ENCODE peak calls at places on chromosomes 1 and 21, in nine cellular contexts. One of them, this sample, is unnamed.

GRCh38 chr21:42570841-42571387 is 57.3 kb downstream of the SLC37A1 start:
- DNase-seq in GM04503: no peak
- DNase-seq in stimulated activated CD8-positive, alpha-beta memory T cell treated with anti-CD3 and anti-CD28 coated beads, Interleukin-2, amount 100 ng/mL, for 1 hour: no peak
- DNase-seq in activated naive CD8-positive, alpha-beta T cell treated with anti-CD3 and anti-CD28 coated beads, Interleukin-2, amount 50 U/mL, for 24 hours: no peak
- DNase-seq in endothelial cell: peak; percentile 25
- DNase-seq in pancreas: peak; percentile 47
- DNase-seq in fibroblast of lung: no peak
- DNase-seq in tibial artery: peak; percentile 60
- DNase-seq in effector memory CD4-positive, alpha-beta T cell: no peak
- DNase-seq in this sample: no peak

GRCh38 chr1:203463469-203464062 is 12.0 kb upstream of the PRELP start:
- DNase-seq in fibroblast of lung: peak; percentile 60
- DNase-seq in tibial artery: peak; percentile 84
- DNase-seq in stimulated activated CD8-positive, alpha-beta memory T cell treated with anti-CD3 and anti-CD28 coated beads, Interleukin-2, amount 100 ng/mL, for 1 hour: no peak
- DNase-seq in endothelial cell: no peak
- DNase-seq in effector memory CD4-positive, alpha-beta T cell: no peak
- DNase-seq in pancreas: no peak
- DNase-seq in activated naive CD8-positive, alpha-beta T cell treated with anti-CD3 and anti-CD28 coated beads, Interleukin-2, amount 50 U/mL, for 24 hours: no peak
- DNase-seq in GM04503: no peak
- DNase-seq in this sample: peak; percentile 25

GRCh38 chr1:184905601-184906322 is 68.5 kb downstream of the NIBAN1 start:
- DNase-seq in GM04503: no peak
- DNase-seq in pancreas: no peak
- DNase-seq in activated naive CD8-positive, alpha-beta T cell treated with anti-CD3 and anti-CD28 coated beads, Interleukin-2, amount 50 U/mL, for 24 hours: no peak
- DNase-seq in endothelial cell: no peak
- DNase-seq in fibroblast of lung: no peak
- DNase-seq in effector memory CD4-positive, alpha-beta T cell: no peak
- DNase-seq in stimulated activated CD8-positive, alpha-beta memory T cell treated with anti-CD3 and anti-CD28 coated beads, Interleukin-2, amount 100 ng/mL, for 1 hour: no peak
- DNase-seq in tibial artery: no peak
- DNase-seq in this sample: no peak

GRCh38 chr1:43258370-43258769 is 11.4 kb upstream of the TMEM125 start:
- DNase-seq in tibial artery: no peak
- DNase-seq in fibroblast of lung: no peak
- DNase-seq in pancreas: no peak
- DNase-seq in stimulated activated CD8-positive, alpha-beta memory T cell treated with anti-CD3 and anti-CD28 coated beads, Interleukin-2, amount 100 ng/mL, for 1 hour: no peak
- DNase-seq in activated naive CD8-positive, alpha-beta T cell treated with anti-CD3 and anti-CD28 coated beads, Interleukin-2, amount 50 U/mL, for 24 hours: no peak
- DNase-seq in endothelial cell: no peak
- DNase-seq in effector memory CD4-positive, alpha-beta T cell: no peak
- DNase-seq in GM04503: no peak
- DNase-seq in this sample: no peak

GRCh38 chr1:50369830-50370229 is 53.4 kb downstream of the DMRTA2 start:
- DNase-seq in endothelial cell: peak; percentile 23
- DNase-seq in stimulated activated CD8-positive, alpha-beta memory T cell treated with anti-CD3 and anti-CD28 coated beads, Interleukin-2, amount 100 ng/mL, for 1 hour: no peak
- DNase-seq in pancreas: no peak
- DNase-seq in GM04503: no peak
- DNase-seq in activated naive CD8-positive, alpha-beta T cell treated with anti-CD3 and anti-CD28 coated beads, Interleukin-2, amount 50 U/mL, for 24 hours: no peak
- DNase-seq in tibial artery: no peak
- DNase-seq in effector memory CD4-positive, alpha-beta T cell: no peak
- DNase-seq in fibroblast of lung: no peak
- DNase-seq in this sample: no peak

GRCh38 chr1:113879459-113880038 is 7.8 kb downstream of the BCL2L15 start:
- DNase-seq in pancreas: no peak
- DNase-seq in fibroblast of lung: peak; percentile 42
- DNase-seq in tibial artery: no peak
- DNase-seq in effector memory CD4-positive, alpha-beta T cell: no peak
- DNase-seq in stimulated activated CD8-positive, alpha-beta memory T cell treated with anti-CD3 and anti-CD28 coated beads, Interleukin-2, amount 100 ng/mL, for 1 hour: no peak
- DNase-seq in activated naive CD8-positive, alpha-beta T cell treated with anti-CD3 and anti-CD28 coated beads, Interleukin-2, amount 50 U/mL, for 24 hours: no peak
- DNase-seq in GM04503: no peak
- DNase-seq in endothelial cell: no peak
- DNase-seq in this sample: no peak

GRCh38 chr1:201542166-201543045 is 3.5 kb downstream of the NAV1 start:
- DNase-seq in fibroblast of lung: peak; percentile 75
- DNase-seq in tibial artery: no peak
- DNase-seq in effector memory CD4-positive, alpha-beta T cell: no peak
- DNase-seq in stimulated activated CD8-positive, alpha-beta memory T cell treated with anti-CD3 and anti-CD28 coated beads, Interleukin-2, amount 100 ng/mL, for 1 hour: no peak
- DNase-seq in pancreas: no peak
- DNase-seq in activated naive CD8-positive, alpha-beta T cell treated with anti-CD3 and anti-CD28 coated beads, Interleukin-2, amount 50 U/mL, for 24 hours: no peak
- DNase-seq in GM04503: no peak
- DNase-seq in endothelial cell: no peak
- DNase-seq in this sample: no peak

GRCh38 chr1:67355745-67356424 is 48.2 kb downstream of the IL12RB2 start:
- DNase-seq in effector memory CD4-positive, alpha-beta T cell: no peak
- DNase-seq in tibial artery: no peak
- DNase-seq in stimulated activated CD8-positive, alpha-beta memory T cell treated with anti-CD3 and anti-CD28 coated beads, Interleukin-2, amount 100 ng/mL, for 1 hour: no peak
- DNase-seq in GM04503: peak; percentile 87
- DNase-seq in fibroblast of lung: peak; percentile 41
- DNase-seq in pancreas: no peak
- DNase-seq in endothelial cell: no peak
- DNase-seq in activated naive CD8-positive, alpha-beta T cell treated with anti-CD3 and anti-CD28 coated beads, Interleukin-2, amount 50 U/mL, for 24 hours: no peak
- DNase-seq in this sample: peak; percentile 77

GRCh38 chr1:14653461-14653960 is 55.0 kb downstream of the KAZN start:
- DNase-seq in activated naive CD8-positive, alpha-beta T cell treated with anti-CD3 and anti-CD28 coated beads, Interleukin-2, amount 50 U/mL, for 24 hours: no peak
- DNase-seq in pancreas: no peak
- DNase-seq in stimulated activated CD8-positive, alpha-beta memory T cell treated with anti-CD3 and anti-CD28 coated beads, Interleukin-2, amount 100 ng/mL, for 1 hour: no peak
- DNase-seq in GM04503: no peak
- DNase-seq in effector memory CD4-positive, alpha-beta T cell: no peak
- DNase-seq in endothelial cell: no peak
- DNase-seq in fibroblast of lung: peak; percentile 11
- DNase-seq in tibial artery: no peak
- DNase-seq in this sample: peak; percentile 73

GRCh38 chr1:39952359-39953110 is 2.4 kb upstream of the MFSD2A start:
- DNase-seq in GM04503: no peak
- DNase-seq in endothelial cell: no peak
- DNase-seq in stimulated activated CD8-positive, alpha-beta memory T cell treated with anti-CD3 and anti-CD28 coated beads, Interleukin-2, amount 100 ng/mL, for 1 hour: no peak
- DNase-seq in fibroblast of lung: no peak
- DNase-seq in tibial artery: no peak
- DNase-seq in activated naive CD8-positive, alpha-beta T cell treated with anti-CD3 and anti-CD28 coated beads, Interleukin-2, amount 50 U/mL, for 24 hours: no peak
- DNase-seq in effector memory CD4-positive, alpha-beta T cell: no peak
- DNase-seq in pancreas: no peak
- DNase-seq in this sample: no peak

GRCh38 chr1:6601049-6601864 is 1.4 kb downstream of the KLHL21 start:
- DNase-seq in stimulated activated CD8-positive, alpha-beta memory T cell treated with anti-CD3 and anti-CD28 coated beads, Interleukin-2, amount 100 ng/mL, for 1 hour: no peak
- DNase-seq in GM04503: peak; percentile 85
- DNase-seq in activated naive CD8-positive, alpha-beta T cell treated with anti-CD3 and anti-CD28 coated beads, Interleukin-2, amount 50 U/mL, for 24 hours: peak; percentile 82
- DNase-seq in fibroblast of lung: peak; percentile 96
- DNase-seq in tibial artery: peak; percentile 95
- DNase-seq in effector memory CD4-positive, alpha-beta T cell: peak; percentile 54
- DNase-seq in pancreas: peak; percentile 85
- DNase-seq in endothelial cell: no peak
- DNase-seq in this sample: peak; percentile 94

GRCh38 chr21:21730524-21730923 is 732.3 kb downstream of the NCAM2 start:
- DNase-seq in effector memory CD4-positive, alpha-beta T cell: no peak
- DNase-seq in activated naive CD8-positive, alpha-beta T cell treated with anti-CD3 and anti-CD28 coated beads, Interleukin-2, amount 50 U/mL, for 24 hours: no peak
- DNase-seq in tibial artery: no peak
- DNase-seq in fibroblast of lung: peak; percentile 91
- DNase-seq in GM04503: no peak
- DNase-seq in stimulated activated CD8-positive, alpha-beta memory T cell treated with anti-CD3 and anti-CD28 coated beads, Interleukin-2, amount 100 ng/mL, for 1 hour: no peak
- DNase-seq in endothelial cell: no peak
- DNase-seq in pancreas: no peak
- DNase-seq in this sample: no peak

GRCh38 chr1:10685196-10685850 is 111.1 kb downstream of the CASZ1 start:
- DNase-seq in fibroblast of lung: no peak
- DNase-seq in effector memory CD4-positive, alpha-beta T cell: no peak
- DNase-seq in activated naive CD8-positive, alpha-beta T cell treated with anti-CD3 and anti-CD28 coated beads, Interleukin-2, amount 50 U/mL, for 24 hours: no peak
- DNase-seq in pancreas: no peak
- DNase-seq in tibial artery: no peak
- DNase-seq in stimulated activated CD8-positive, alpha-beta memory T cell treated with anti-CD3 and anti-CD28 coated beads, Interleukin-2, amount 100 ng/mL, for 1 hour: no peak
- DNase-seq in endothelial cell: no peak
- DNase-seq in GM04503: no peak
- DNase-seq in this sample: no peak